ENCODE peak calls at places on chromosomes 5 and 9, in six cellular contexts. B is activated naive CD8-positive, alpha-beta T cell treated with anti-CD3 and anti-CD28 coated beads, Interleukin-2, amount 10 ng/mL, durations not matched to agents 7 days and 5 days; Y is GM04504; K is GM12864; T is GM03348; L is stromal cell of bone marrow. C is an unnamed sample.

GRCh38 chr9:136759001-136759400 is 958 bp upstream of the LCN8 start:
- DNase-seq in B (peak), Y (no peak), K (no peak), T (no peak), L (no peak), C (no peak)

GRCh38 chr9:23153058-23153457 is 673.0 kb downstream of the ELAVL2 start:
- DNase-seq in B (no peak), Y (no peak), K (no peak), T (no peak), L (no peak), C (no peak)

GRCh38 chr9:109918359-109919163 is 138.6 kb downstream of the PALM2AKAP2 start:
- DNase-seq in B (no peak), Y (no peak), K (peak), T (no peak), L (no peak), C (peak)

GRCh38 chr5:139755892-139756671 is 39.5 kb upstream of the PSD2 start:
- DNase-seq in B (no peak), Y (no peak), K (no peak), T (no peak), L (no peak), C (no peak)

GRCh38 chr9:34332370-34332964 is 3.1 kb downstream of the NUDT2 start:
- DNase-seq in B (no peak), Y (peak), K (no peak), T (peak), L (no peak), C (no peak)

GRCh38 chr9:105007143-105007542 is 79.2 kb upstream of the ABCA1 start:
- DNase-seq in B (no peak), Y (peak), K (no peak), T (peak), L (peak), C (no peak)

GRCh38 chr5:76305264-76305663 is 97.8 kb upstream of the IQGAP2 start:
- DNase-seq in B (no peak), Y (no peak), K (no peak), T (no peak), L (no peak), C (no peak)

GRCh38 chr9:36450110-36450732 is 50.2 kb upstream of the RNF38 start:
- DNase-seq in B (no peak), Y (no peak), K (no peak), T (peak), L (peak), C (no peak)

GRCh38 chr9:94780516-94780950 is 54.0 kb downstream of the AOPEP start:
- DNase-seq in B (no peak), Y (no peak), K (no peak), T (no peak), L (no peak), C (peak)

C was measured in gastrocnemius medialis.